ENCODE peak calls at places on chromosomes 6 and 20, in nine cellular contexts. P is body of pancreas, T is fibroblast of mammary gland, F is upper lobe of left lung, I is uterus, J is IMR-90, B is GM23338, O is fibroblast of the aortic adventitia, Z is mucosa of descending colon. S is an unnamed sample.

GRCh38 chr20:52596261-52596660 is 375.9 kb upstream of the TSHZ2 start:
- DNase-seq in T (no peak), I (no peak), B (no peak), Z (no peak), F (no peak), J (no peak), O (no peak), P (no peak), S (no peak)

GRCh38 chr6:67160820-67161219 is 1453.8 kb upstream of the EYS start:
- DNase-seq in Z (no peak), P (no peak), B (no peak), O (no peak), F (no peak), I (no peak), J (no peak), T (no peak), S (no peak)

GRCh38 chr20:47269309-47270165 is 87.0 kb downstream of the ZMYND8 start:
- DNase-seq in Z (no peak), O (peak), B (no peak), I (no peak), F (no peak), T (peak), P (no peak), J (no peak), S (peak)

GRCh38 chr20:59728722-59729430 is 124.5 kb downstream of the PHACTR3 start:
- DNase-seq in F (no peak), B (no peak), T (no peak), P (no peak), I (no peak), Z (no peak), J (no peak), O (no peak), S (no peak)

GRCh38 chr6:41406821-41407787 is 71.7 kb downstream of the NCR2 start:
- DNase-seq in I (no peak), B (peak), O (no peak), P (no peak), Z (no peak), F (peak), T (no peak), J (no peak), S (no peak)

GRCh38 chr20:33653218-33653899 is 8.8 kb upstream of the C20orf144 start:
- DNase-seq in O (peak), Z (peak), I (peak), J (peak), B (peak), P (peak), F (peak), T (peak), S (peak)

GRCh38 chr6:163457637-163458561 is 43.4 kb downstream of the QKI start:
- DNase-seq in J (peak), O (peak), P (no peak), T (peak), I (peak), F (peak), Z (no peak), B (peak), S (peak)

GRCh38 chr6:166444446-166444845 is 61.7 kb upstream of the MPC1 start:
- DNase-seq in B (no peak), Z (no peak), F (peak), I (no peak), J (no peak), O (no peak), T (no peak), P (no peak), S (no peak)

GRCh38 chr6:3665608-3666007 is 85.9 kb downstream of the PXDC1 start:
- DNase-seq in I (no peak), P (no peak), O (no peak), Z (no peak), B (peak), T (no peak), J (no peak), F (no peak), S (no peak)

GRCh38 chr6:111871207-111871606 is 2.0 kb downstream of the FYN start:
- DNase-seq in F (no peak), T (no peak), O (peak), P (no peak), J (no peak), Z (no peak), I (no peak), B (no peak), S (peak)

GRCh38 chr20:50837532-50838321 is 42.9 kb downstream of the BCAS4 start:
- DNase-seq in O (peak), J (peak), I (peak), B (no peak), F (no peak), T (peak), P (no peak), Z (no peak), S (peak)

GRCh38 chr6:3794092-3794491 is 42.6 kb upstream of the PXDC1 start:
- DNase-seq in I (no peak), T (no peak), B (no peak), J (no peak), F (no peak), Z (no peak), P (no peak), O (no peak), S (no peak)

GRCh38 chr6:148811472-148811871 is 64.6 kb downstream of the UST start:
- DNase-seq in F (no peak), J (no peak), P (no peak), B (no peak), I (no peak), O (no peak), Z (no peak), T (no peak), S (no peak)

GRCh38 chr20:52226370-52226769 is 34.8 kb upstream of the ZFP64 start:
- DNase-seq in Z (no peak), I (no peak), O (no peak), J (no peak), F (no peak), T (no peak), P (no peak), B (no peak), S (no peak)

GRCh38 chr20:44643154-44643519 is 8.4 kb downstream of the ADA start:
- DNase-seq in F (no peak), Z (no peak), B (no peak), O (no peak), P (no peak), I (no peak), J (no peak), T (no peak), S (no peak)

GRCh38 chr6:119495230-119495683 is 145.7 kb upstream of the MAN1A1 start:
- DNase-seq in P (peak), I (no peak), Z (peak), F (no peak), T (no peak), O (no peak), J (no peak), B (no peak), S (no peak)

GRCh38 chr6:64170326-64170725 is 534.7 kb downstream of the PHF3 start:
- DNase-seq in T (no peak), O (peak), P (no peak), J (peak), Z (no peak), F (no peak), B (no peak), I (no peak), S (no peak)

GRCh38 chr20:2104236-2104635 is 2.6 kb downstream of the STK35 start:
- DNase-seq in T (no peak), P (no peak), B (no peak), I (no peak), F (no peak), O (no peak), Z (no peak), J (no peak), S (no peak)

GRCh38 chr6:149129401-149130077 is 188.0 kb upstream of the TAB2 start:
- DNase-seq in Z (no peak), J (peak), O (peak), I (no peak), B (no peak), F (no peak), P (no peak), T (peak), S (peak)

GRCh38 chr6:63805808-63806572 is 170.4 kb downstream of the PHF3 start:
- DNase-seq in F (peak), P (peak), I (no peak), O (peak), T (peak), B (no peak), Z (no peak), J (peak), S (peak)

GRCh38 chr6:48087448-48087847 is 23.5 kb downstream of the PTCHD4 start:
- DNase-seq in I (no peak), B (peak), P (no peak), O (peak), J (peak), F (no peak), T (peak), Z (no peak), S (no peak)

GRCh38 chr20:54118220-54119001 is 48.0 kb upstream of the BCAS1 start:
- DNase-seq in J (no peak), O (no peak), T (no peak), B (no peak), Z (no peak), P (no peak), F (no peak), I (no peak), S (no peak)

DNA sequence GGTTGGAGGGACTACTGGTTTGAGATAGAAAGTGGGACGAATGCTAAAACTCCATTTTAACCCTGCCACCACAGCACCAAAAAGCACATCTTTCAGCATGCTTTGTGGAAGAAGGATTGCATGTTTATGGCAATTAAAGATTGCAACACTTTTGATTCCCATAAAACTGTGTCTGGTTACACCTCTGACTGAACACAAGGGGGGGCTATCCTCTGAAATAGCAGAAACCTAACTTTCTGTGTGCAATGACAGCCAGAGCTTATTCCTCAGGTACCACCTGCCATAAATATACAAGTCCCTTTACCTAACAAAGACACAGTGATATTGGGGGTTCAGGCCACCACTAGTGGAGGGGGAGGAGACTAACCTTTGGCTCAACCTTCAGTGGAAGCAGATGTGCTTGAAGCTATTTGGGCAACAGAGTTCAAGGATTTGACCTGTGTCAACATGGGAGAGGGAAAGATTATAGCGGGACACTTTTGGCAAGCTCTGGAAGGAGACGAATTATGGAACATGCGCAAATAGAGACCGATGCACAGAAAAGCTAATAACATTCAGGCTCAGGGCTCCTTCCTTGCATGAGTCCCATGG is 9.6 kb upstream of the PLG start:
- DNase-seq in Z (no peak), I (no peak), B (peak), F (no peak), T (no peak), O (no peak), J (no peak), P (no peak), S (no peak)
- TF ChIP-seq CTCF in Z (no peak), I (no peak), B (peak), F (no peak), T (no peak), O (no peak), J (no peak), P (no peak), S (no peak)

DNA sequence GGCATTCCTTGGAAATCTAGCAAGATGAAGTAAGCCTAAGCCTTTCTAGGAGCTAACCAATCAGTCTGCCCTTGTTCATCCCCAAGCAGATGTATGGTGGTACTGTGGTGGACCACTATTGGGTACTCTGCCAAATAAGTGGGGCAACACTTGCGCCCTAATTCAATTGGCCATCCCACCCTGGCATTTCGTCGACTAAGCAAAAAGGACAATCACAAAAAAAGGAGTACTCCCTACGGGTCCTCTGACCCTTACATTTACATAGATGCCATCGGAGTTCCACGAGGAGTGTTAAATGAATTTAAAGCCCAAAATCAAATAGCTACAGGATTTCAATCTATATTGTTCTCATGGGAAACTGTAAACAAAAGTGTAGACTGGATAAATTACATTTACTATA is 19.5 kb downstream of the CHD6 start:
- DNase-seq in T (no peak), B (no peak), F (no peak), Z (no peak), P (no peak), O (no peak), I (no peak), J (no peak), S (no peak)
- H3K4me3 ChIP-seq in T (no peak), B (no peak), F (no peak), Z (no peak), P (no peak), O (no peak), I (no peak), J (no peak), S (no peak)

GRCh38 chr6:71621918-71622519 is 264.3 kb upstream of the RIMS1 start:
- DNase-seq in F (no peak), J (peak), Z (no peak), B (peak), P (no peak), I (no peak), T (peak), O (peak), S (peak)
- TF ChIP-seq CTCF in F (peak), J (peak), Z (no peak), B (peak), P (no peak), I (no peak), T (peak), O (peak), S (peak)

GRCh38 chr20:22312744-22313346 is 271.5 kb downstream of the FOXA2 start:
- DNase-seq in B (peak), T (peak), F (no peak), Z (peak), I (no peak), J (peak), P (peak), O (peak), S (peak)
- H3K4me3 ChIP-seq in B (no peak), T (no peak), F (no peak), Z (no peak), I (no peak), J (no peak), P (no peak), O (no peak), S (no peak)